ENCODE peak calls at places on chromosome 19, in six cellular contexts. One of them, this sample, is unnamed.

GRCh38 chr19:19488041-19488874 is 27.1 kb downstream of the TSSK6 start:
- DNase-seq in lower leg skin: no peak
- DNase-seq in NCI-H2171: no peak
- DNase-seq in stimulated activated CD4-positive, alpha-beta T cell treated with anti-CD3 and anti-CD28 coated beads, TNF-alpha, amount 100 ng/mL, for 48 hours: no peak
- DNase-seq in NCI-H2081: no peak
- DNase-seq in BE2C: peak
- DNase-seq in this sample: peak

GRCh38 chr19:2359992-2360875 is at the start of gene TMPRSS9:
- DNase-seq in lower leg skin: no peak
- DNase-seq in stimulated activated CD4-positive, alpha-beta T cell treated with anti-CD3 and anti-CD28 coated beads, TNF-alpha, amount 100 ng/mL, for 48 hours: no peak
- DNase-seq in NCI-H2171: no peak
- DNase-seq in BE2C: peak
- DNase-seq in NCI-H2081: no peak
- DNase-seq in this sample: no peak

GRCh38 chr19:57599377-57599760 is 316 bp upstream of the ZNF530 start:
- DNase-seq in lower leg skin: no peak
- DNase-seq in NCI-H2081: no peak
- DNase-seq in stimulated activated CD4-positive, alpha-beta T cell treated with anti-CD3 and anti-CD28 coated beads, TNF-alpha, amount 100 ng/mL, for 48 hours: no peak
- DNase-seq in BE2C: no peak
- DNase-seq in NCI-H2171: no peak
- DNase-seq in this sample: no peak

GRCh38 chr19:34288381-34288780 is 34.0 kb downstream of the GARRE1 start:
- DNase-seq in lower leg skin: no peak
- DNase-seq in stimulated activated CD4-positive, alpha-beta T cell treated with anti-CD3 and anti-CD28 coated beads, TNF-alpha, amount 100 ng/mL, for 48 hours: no peak
- DNase-seq in NCI-H2081: no peak
- DNase-seq in BE2C: no peak
- DNase-seq in NCI-H2171: no peak
- DNase-seq in this sample: no peak

GRCh38 chr19:48102870-48103751 is 7.5 kb downstream of the PLA2G4C start:
- DNase-seq in stimulated activated CD4-positive, alpha-beta T cell treated with anti-CD3 and anti-CD28 coated beads, TNF-alpha, amount 100 ng/mL, for 48 hours: peak
- DNase-seq in NCI-H2081: no peak
- DNase-seq in lower leg skin: no peak
- DNase-seq in NCI-H2171: no peak
- DNase-seq in BE2C: peak
- DNase-seq in this sample: peak

GRCh38 chr19:42108527-42109389 is 23.5 kb downstream of the POU2F2 start:
- DNase-seq in lower leg skin: peak
- DNase-seq in BE2C: peak
- DNase-seq in stimulated activated CD4-positive, alpha-beta T cell treated with anti-CD3 and anti-CD28 coated beads, TNF-alpha, amount 100 ng/mL, for 48 hours: peak
- DNase-seq in NCI-H2171: peak
- DNase-seq in NCI-H2081: peak
- DNase-seq in this sample: peak

GRCh38 chr19:19745496-19746285 is 12.8 kb upstream of the ZNF14 start:
- DNase-seq in NCI-H2171: no peak
- DNase-seq in NCI-H2081: no peak
- DNase-seq in lower leg skin: no peak
- DNase-seq in stimulated activated CD4-positive, alpha-beta T cell treated with anti-CD3 and anti-CD28 coated beads, TNF-alpha, amount 100 ng/mL, for 48 hours: no peak
- DNase-seq in BE2C: no peak
- DNase-seq in this sample: no peak

GRCh38 chr19:54893406-54893805 is 12.5 kb upstream of the NCR1 start:
- DNase-seq in lower leg skin: no peak
- DNase-seq in BE2C: no peak
- DNase-seq in NCI-H2171: no peak
- DNase-seq in stimulated activated CD4-positive, alpha-beta T cell treated with anti-CD3 and anti-CD28 coated beads, TNF-alpha, amount 100 ng/mL, for 48 hours: no peak
- DNase-seq in NCI-H2081: no peak
- DNase-seq in this sample: no peak

GRCh38 chr19:1851581-1852293 is 3.5 kb upstream of the REXO1 start:
- DNase-seq in NCI-H2081: no peak
- DNase-seq in lower leg skin: no peak
- DNase-seq in NCI-H2171: no peak
- DNase-seq in stimulated activated CD4-positive, alpha-beta T cell treated with anti-CD3 and anti-CD28 coated beads, TNF-alpha, amount 100 ng/mL, for 48 hours: peak
- DNase-seq in BE2C: peak
- DNase-seq in this sample: no peak

GRCh38 chr19:1057185-1057857 is 9.6 kb upstream of the ARHGAP45 start:
- DNase-seq in NCI-H2081: peak
- DNase-seq in NCI-H2171: peak
- DNase-seq in stimulated activated CD4-positive, alpha-beta T cell treated with anti-CD3 and anti-CD28 coated beads, TNF-alpha, amount 100 ng/mL, for 48 hours: no peak
- DNase-seq in BE2C: no peak
- DNase-seq in lower leg skin: no peak
- DNase-seq in this sample: peak

GRCh38 chr19:16429066-16429758 is 42.6 kb downstream of the EPS15L1 start:
- DNase-seq in BE2C: no peak
- DNase-seq in stimulated activated CD4-positive, alpha-beta T cell treated with anti-CD3 and anti-CD28 coated beads, TNF-alpha, amount 100 ng/mL, for 48 hours: no peak
- DNase-seq in lower leg skin: no peak
- DNase-seq in NCI-H2171: peak
- DNase-seq in NCI-H2081: peak
- DNase-seq in this sample: no peak

GRCh38 chr19:45074744-45075143 is 1.5 kb downstream of the ZNF296 start:
- DNase-seq in stimulated activated CD4-positive, alpha-beta T cell treated with anti-CD3 and anti-CD28 coated beads, TNF-alpha, amount 100 ng/mL, for 48 hours: no peak
- DNase-seq in NCI-H2081: no peak
- DNase-seq in BE2C: no peak
- DNase-seq in NCI-H2171: no peak
- DNase-seq in lower leg skin: no peak
- DNase-seq in this sample: no peak

GRCh38 chr19:53945441-53945840 is 17.3 kb upstream of the CACNG8 start:
- DNase-seq in stimulated activated CD4-positive, alpha-beta T cell treated with anti-CD3 and anti-CD28 coated beads, TNF-alpha, amount 100 ng/mL, for 48 hours: no peak
- DNase-seq in BE2C: no peak
- DNase-seq in lower leg skin: no peak
- DNase-seq in NCI-H2081: no peak
- DNase-seq in NCI-H2171: no peak
- DNase-seq in this sample: peak

GRCh38 chr19:41821003-41821735 is 23.3 kb downstream of the LYPD4 start:
- DNase-seq in BE2C: peak
- DNase-seq in NCI-H2081: peak
- DNase-seq in NCI-H2171: peak
- DNase-seq in stimulated activated CD4-positive, alpha-beta T cell treated with anti-CD3 and anti-CD28 coated beads, TNF-alpha, amount 100 ng/mL, for 48 hours: peak
- DNase-seq in lower leg skin: no peak
- DNase-seq in this sample: peak

GRCh38 chr19:5977785-5978605 is at the start of gene RANBP3:
- DNase-seq in NCI-H2081: peak
- DNase-seq in NCI-H2171: peak
- DNase-seq in BE2C: peak
- DNase-seq in lower leg skin: peak
- DNase-seq in stimulated activated CD4-positive, alpha-beta T cell treated with anti-CD3 and anti-CD28 coated beads, TNF-alpha, amount 100 ng/mL, for 48 hours: peak
- DNase-seq in this sample: peak

GRCh38 chr19:58196911-58197616 is 14.2 kb downstream of the ZNF274 start:
- DNase-seq in BE2C: no peak
- DNase-seq in stimulated activated CD4-positive, alpha-beta T cell treated with anti-CD3 and anti-CD28 coated beads, TNF-alpha, amount 100 ng/mL, for 48 hours: no peak
- DNase-seq in lower leg skin: no peak
- DNase-seq in NCI-H2081: no peak
- DNase-seq in NCI-H2171: no peak
- DNase-seq in this sample: peak

GRCh38 chr19:18648971-18649310 is 12.1 kb downstream of the KLHL26 start:
- DNase-seq in NCI-H2081: no peak
- DNase-seq in stimulated activated CD4-positive, alpha-beta T cell treated with anti-CD3 and anti-CD28 coated beads, TNF-alpha, amount 100 ng/mL, for 48 hours: no peak
- DNase-seq in BE2C: no peak
- DNase-seq in lower leg skin: no peak
- DNase-seq in NCI-H2171: no peak
- DNase-seq in this sample: no peak

GRCh38 chr19:52992109-52993004 is 21.4 kb upstream of the ERVV-1 start:
- DNase-seq in stimulated activated CD4-positive, alpha-beta T cell treated with anti-CD3 and anti-CD28 coated beads, TNF-alpha, amount 100 ng/mL, for 48 hours: no peak
- DNase-seq in lower leg skin: peak
- DNase-seq in NCI-H2171: no peak
- DNase-seq in NCI-H2081: no peak
- DNase-seq in BE2C: no peak
- DNase-seq in this sample: peak

GRCh38 chr19:2050349-2050990 is 574 bp downstream of the MKNK2 start:
- DNase-seq in NCI-H2171: no peak
- DNase-seq in NCI-H2081: no peak
- DNase-seq in BE2C: no peak
- DNase-seq in lower leg skin: no peak
- DNase-seq in stimulated activated CD4-positive, alpha-beta T cell treated with anti-CD3 and anti-CD28 coated beads, TNF-alpha, amount 100 ng/mL, for 48 hours: no peak
- DNase-seq in this sample: no peak

GRCh38 chr19:31139871-31140505 is 209.2 kb downstream of the TSHZ3 start:
- DNase-seq in BE2C: no peak
- DNase-seq in stimulated activated CD4-positive, alpha-beta T cell treated with anti-CD3 and anti-CD28 coated beads, TNF-alpha, amount 100 ng/mL, for 48 hours: no peak
- DNase-seq in NCI-H2171: no peak
- DNase-seq in NCI-H2081: no peak
- DNase-seq in lower leg skin: peak
- DNase-seq in this sample: peak

GRCh38 chr19:41753159-41753558 is 2.2 kb upstream of the CEACAM6 start:
- DNase-seq in stimulated activated CD4-positive, alpha-beta T cell treated with anti-CD3 and anti-CD28 coated beads, TNF-alpha, amount 100 ng/mL, for 48 hours: peak
- DNase-seq in NCI-H2171: no peak
- DNase-seq in BE2C: peak
- DNase-seq in NCI-H2081: peak
- DNase-seq in lower leg skin: peak
- DNase-seq in this sample: peak

GRCh38 chr19:38778733-38779132 is 5.4 kb upstream of the LGALS7 start:
- DNase-seq in BE2C: no peak
- DNase-seq in stimulated activated CD4-positive, alpha-beta T cell treated with anti-CD3 and anti-CD28 coated beads, TNF-alpha, amount 100 ng/mL, for 48 hours: no peak
- DNase-seq in lower leg skin: no peak
- DNase-seq in NCI-H2171: no peak
- DNase-seq in NCI-H2081: no peak
- DNase-seq in this sample: no peak

GRCh38 chr19:305240-306150 is 14.3 kb upstream of the PLPP2 start:
- DNase-seq in NCI-H2171: no peak
- DNase-seq in stimulated activated CD4-positive, alpha-beta T cell treated with anti-CD3 and anti-CD28 coated beads, TNF-alpha, amount 100 ng/mL, for 48 hours: no peak
- DNase-seq in lower leg skin: peak
- DNase-seq in NCI-H2081: no peak
- DNase-seq in BE2C: no peak
- DNase-seq in this sample: no peak

This sample was measured in fibroblast of the aortic adventitia.